ENCODE peak calls at places on chromosomes 6 and 20, in seven cellular contexts. U is psoas muscle, A is A549, F is IMR-90, E is endodermal cell, T is upper lobe of right lung, V is heart right ventricle. B is an unnamed sample.

GRCh38 chr6:157019733-157020132 is 242.6 kb downstream of the ARID1B start:
- DNase-seq in U (no peak), A (no peak), F (peak; percentile 26), E (no peak), T (no peak), V (no peak), B (no peak)

GRCh38 chr6:36320475-36320874 is 16.2 kb downstream of the BNIP5 start:
- DNase-seq in U (no peak), A (no peak), F (no peak), E (no peak), T (no peak), V (no peak), B (peak; percentile 8)

GRCh38 chr6:135520781-135521180 is 23.2 kb upstream of the AHI1 start:
- DNase-seq in U (no peak), A (no peak), F (peak; percentile 58), E (no peak), T (no peak), V (no peak), B (no peak)

GRCh38 chr6:143059616-143060353 is 904 bp upstream of the AIG1 start:
- DNase-seq in U (no peak), A (no peak), F (peak; percentile 87), E (peak; percentile 53), T (no peak), V (no peak), B (peak; percentile 87)

GRCh38 chr6:169022079-169022478 is 231.6 kb downstream of the THBS2 start:
- DNase-seq in U (no peak), A (no peak), F (no peak), E (no peak), T (peak; percentile 36), V (no peak), B (no peak)

GRCh38 chr6:160439751-160440150 is 91.6 kb downstream of the SLC22A3 start:
- DNase-seq in U (no peak), A (no peak), F (no peak), E (no peak), T (no peak), V (peak; percentile 41), B (no peak)

GRCh38 chr6:45706319-45706718 is 309.3 kb downstream of the CLIC5 start:
- DNase-seq in U (no peak), A (no peak), F (no peak), E (no peak), T (no peak), V (no peak), B (no peak)

GRCh38 chr20:10240655-10241054 is 22.0 kb downstream of the SNAP25 start:
- DNase-seq in U (no peak), A (no peak), F (no peak), E (peak; percentile 73), T (no peak), V (no peak), B (no peak)

GRCh38 chr20:371755-372542 is 8.6 kb upstream of the TRIB3 start:
- DNase-seq in U (peak; percentile 90), A (peak; percentile 84), F (peak; percentile 88), E (no peak), T (peak; percentile 93), V (peak; percentile 76), B (peak; percentile 80)

GRCh38 chr20:41081276-41081814 is 52.7 kb downstream of the TOP1 start:
- DNase-seq in U (no peak), A (no peak), F (peak; percentile 82), E (no peak), T (no peak), V (no peak), B (no peak)

GRCh38 chr6:126620747-126621146 is 280.8 kb downstream of the CENPW start:
- DNase-seq in U (no peak), A (no peak), F (no peak), E (no peak), T (no peak), V (no peak), B (no peak)

GRCh38 chr6:117404548-117404947 is 21.2 kb downstream of the ROS1 start:
- DNase-seq in U (no peak), A (no peak), F (peak; percentile 21), E (no peak), T (no peak), V (no peak), B (no peak)

GRCh38 chr20:59652381-59652780 is 48.0 kb downstream of the PHACTR3 start:
- DNase-seq in U (no peak), A (no peak), F (no peak), E (no peak), T (no peak), V (no peak), B (no peak)

GRCh38 chr6:143325379-143326140 is 124.9 kb downstream of the ADAT2 start:
- DNase-seq in U (no peak), A (no peak), F (peak; percentile 39), E (no peak), T (no peak), V (no peak), B (peak; percentile 79)

GRCh38 chr20:32327087-32327681 is 30.9 kb upstream of the ASXL1 start:
- DNase-seq in U (no peak), A (no peak), F (peak; percentile 93), E (no peak), T (no peak), V (no peak), B (no peak)

GRCh38 chr6:35931120-35931561 is 10.2 kb upstream of the SRPK1 start:
- DNase-seq in U (no peak), A (no peak), F (no peak), E (peak; percentile 88), T (no peak), V (no peak), B (no peak)

GRCh38 chr20:34643919-34644318 is 33.0 kb downstream of the PIGU start:
- DNase-seq in U (no peak), A (no peak), F (peak; percentile 91), E (peak; percentile 7), T (no peak), V (no peak), B (no peak)

GRCh38 chr20:29740601-29740950 is 1516.9 kb upstream of the DEFB115 start:
- DNase-seq in U (peak; percentile 42), A (no peak), F (no peak), E (no peak), T (peak; percentile 48), V (no peak), B (no peak)

DNA sequence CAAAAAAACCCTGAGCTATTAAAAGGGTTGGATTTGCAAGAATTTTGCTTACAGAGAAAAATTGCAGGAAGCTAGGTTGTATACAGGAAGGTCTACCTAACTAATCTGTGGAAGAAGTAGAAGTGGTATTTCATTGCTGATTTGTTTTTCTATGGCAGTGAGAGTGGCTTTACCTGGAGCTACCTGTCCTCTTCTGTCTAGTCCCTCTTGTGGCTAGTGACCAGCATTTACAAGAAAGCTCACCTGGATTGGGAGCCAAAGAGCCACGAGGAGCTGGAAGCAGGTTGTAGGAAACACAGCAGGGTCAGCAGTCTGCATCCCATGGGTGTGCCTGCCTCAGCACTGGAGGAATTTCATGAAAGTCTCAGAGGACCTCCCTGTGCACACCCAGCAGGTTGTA is 120.3 kb upstream of the RALGAPA2 start:
- DNase-seq in U (no peak), A (no peak), F (no peak), E (no peak), T (no peak), V (no peak), B (no peak)
- TF ChIP-seq CTCF in U (no peak), A (no peak), F (no peak), E (peak; percentile 55), T (no peak), V (no peak), B (no peak)

GRCh38 chr6:72784071-72784470 is 162.2 kb downstream of the KCNQ5 start:
- DNase-seq in U (no peak), A (no peak), F (peak; percentile 42), E (no peak), T (no peak), V (no peak), B (no peak)

GRCh38 chr6:72789145-72789544 is 167.3 kb downstream of the KCNQ5 start:
- DNase-seq in U (no peak), A (no peak), F (no peak), E (no peak), T (no peak), V (no peak), B (no peak)

GRCh38 chr6:72787521-72788031 is 165.7 kb downstream of the KCNQ5 start:
- DNase-seq in U (peak; percentile 55), A (peak; percentile 7), F (peak; percentile 78), E (peak; percentile 57), T (no peak), V (no peak), B (peak; percentile 89)

GRCh38 chr6:72784581-72784980 is 162.7 kb downstream of the KCNQ5 start:
- DNase-seq in U (no peak), A (no peak), F (peak; percentile 65), E (no peak), T (no peak), V (no peak), B (peak; percentile 11)

GRCh38 chr6:72788188-72788587 is 166.3 kb downstream of the KCNQ5 start:
- DNase-seq in U (no peak), A (peak; percentile 5), F (peak; percentile 85), E (no peak), T (no peak), V (no peak), B (peak; percentile 57)
- H3K27ac ChIP-seq in U (peak overlapping the region; percentile 54), A (peak overlapping the region; percentile 71), F (no peak overlapping the region), E (no peak overlapping the region), T (no peak overlapping the region), V (no peak overlapping the region), B (no peak overlapping the region)

GRCh38 chr20:45497971-45498494 is 17.4 kb downstream of the SPINT3 start:
- DNase-seq in U (no peak), A (no peak), F (no peak), E (peak; percentile 63), T (no peak), V (no peak), B (no peak)
- TF ChIP-seq CTCF in U (no peak), A (no peak), F (no peak), E (peak; percentile 42), T (no peak), V (no peak), B (no peak)

GRCh38 chr6:41546866-41547798 is 951 bp downstream of the FOXP4 start:
- DNase-seq in U (peak; percentile 72), A (peak; percentile 13), F (peak; percentile 30), E (peak; percentile 84), T (peak; percentile 80), V (no peak), B (peak; percentile 19)

GRCh38 chr6:41543087-41543486 is 3.1 kb upstream of the FOXP4 start:
- DNase-seq in U (no peak), A (no peak), F (no peak), E (no peak), T (no peak), V (no peak), B (no peak)

GRCh38 chr6:41545703-41546474 is at the start of gene FOXP4:
- DNase-seq in U (peak; percentile 95), A (peak; percentile 79), F (peak; percentile 95), E (peak; percentile 96), T (peak; percentile 94), V (peak; percentile 90), B (peak; percentile 89)

GRCh38 chr6:41546475-41546865 is 289 bp downstream of the FOXP4 start:
- DNase-seq in U (no peak), A (no peak), F (no peak), E (no peak), T (no peak), V (no peak), B (peak; percentile 44)

DNA sequence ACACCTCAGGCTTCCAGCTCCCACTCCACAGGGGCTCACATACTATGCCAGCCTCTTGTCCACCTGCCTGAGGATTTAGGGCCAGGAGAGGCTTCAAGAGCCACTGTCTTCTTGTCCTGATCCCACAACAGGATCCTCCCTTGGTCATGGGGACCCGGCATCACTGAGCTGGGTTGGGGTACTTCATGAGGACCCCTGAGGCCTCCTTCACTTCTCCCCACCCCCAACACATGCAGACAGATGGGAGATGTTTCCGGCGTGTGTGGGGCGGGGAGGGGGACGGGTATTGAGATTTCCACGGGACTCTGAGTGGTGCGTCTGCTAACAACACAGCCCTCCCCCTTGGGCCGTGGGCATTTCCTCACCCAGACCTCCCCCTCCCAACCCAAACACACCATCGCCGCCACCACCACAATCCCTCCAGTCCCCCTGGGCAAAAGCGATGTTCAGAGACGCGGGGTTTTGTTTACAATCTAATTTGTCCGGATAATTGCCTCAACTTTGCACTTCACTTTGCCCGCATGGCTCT is 943 bp upstream of the FOXP4 start:
- DNase-seq in U (no peak), A (peak; percentile 9), F (no peak), E (no peak), T (no peak), V (no peak), B (no peak)
- H3K27ac ChIP-seq in U (no peak overlapping the region), A (peak overlapping the region; percentile 100), F (no peak overlapping the region), E (no peak overlapping the region), T (no peak overlapping the region), V (no peak overlapping the region), B (peak overlapping the region; percentile 89)